ENCODE peak calls at places on chromosome 2, in nine cellular contexts. One of them, this sample, is unnamed. For H3K4me1, the result is how much of the 10 kb centered on the place peaks cover.

GRCh38 chr2:28726177-28726576 is 25.5 kb upstream of the PPP1CB start:
- DNase-seq in upper lobe of right lung: no peak
- DNase-seq in esophagus squamous epithelium: no peak
- DNase-seq in keratinocyte: no peak
- DNase-seq in CD8-positive, alpha-beta T cell: no peak
- DNase-seq in heart left ventricle: no peak
- DNase-seq in left ventricle myocardium inferior: no peak
- DNase-seq in GM23248: no peak
- DNase-seq in iPS DF 6.9: no peak
- DNase-seq in this sample: no peak

GRCh38 chr2:106011380-106011779 is 182.7 kb downstream of the UXS1 start:
- DNase-seq in upper lobe of right lung: no peak
- DNase-seq in esophagus squamous epithelium: no peak
- DNase-seq in keratinocyte: no peak
- DNase-seq in CD8-positive, alpha-beta T cell: no peak
- DNase-seq in heart left ventricle: no peak
- DNase-seq in left ventricle myocardium inferior: no peak
- DNase-seq in GM23248: no peak
- DNase-seq in iPS DF 6.9: no peak
- DNase-seq in this sample: no peak

GRCh38 chr2:199228887-199229819 is 228.6 kb downstream of the SATB2 start:
- DNase-seq in upper lobe of right lung: no peak
- DNase-seq in esophagus squamous epithelium: no peak
- DNase-seq in keratinocyte: peak
- DNase-seq in CD8-positive, alpha-beta T cell: no peak
- DNase-seq in heart left ventricle: no peak
- DNase-seq in left ventricle myocardium inferior: no peak
- DNase-seq in GM23248: peak
- DNase-seq in iPS DF 6.9: no peak
- DNase-seq in this sample: no peak

GRCh38 chr2:98833172-98833916 is 102.4 kb upstream of the MGAT4A start:
- DNase-seq in upper lobe of right lung: no peak
- DNase-seq in esophagus squamous epithelium: no peak
- DNase-seq in keratinocyte: no peak
- DNase-seq in CD8-positive, alpha-beta T cell: no peak
- DNase-seq in heart left ventricle: peak
- DNase-seq in left ventricle myocardium inferior: peak
- DNase-seq in GM23248: no peak
- DNase-seq in iPS DF 6.9: no peak
- DNase-seq in this sample: no peak

GRCh38 chr2:63698825-63699548 is 110.2 kb downstream of the MDH1 start:
- DNase-seq in upper lobe of right lung: no peak
- DNase-seq in esophagus squamous epithelium: no peak
- DNase-seq in keratinocyte: peak
- DNase-seq in CD8-positive, alpha-beta T cell: no peak
- DNase-seq in heart left ventricle: peak
- DNase-seq in left ventricle myocardium inferior: peak
- DNase-seq in GM23248: peak
- DNase-seq in iPS DF 6.9: peak
- DNase-seq in this sample: peak

GRCh38 chr2:102100371-102101096 is 42.0 kb upstream of the IL1R1 start:
- DNase-seq in upper lobe of right lung: no peak
- DNase-seq in esophagus squamous epithelium: no peak
- DNase-seq in keratinocyte: no peak
- DNase-seq in CD8-positive, alpha-beta T cell: no peak
- DNase-seq in heart left ventricle: no peak
- DNase-seq in left ventricle myocardium inferior: no peak
- DNase-seq in GM23248: peak
- DNase-seq in iPS DF 6.9: no peak
- DNase-seq in this sample: no peak

GRCh38 chr2:113890253-113891235 is 655 bp downstream of the ACTR3 start:
- DNase-seq in upper lobe of right lung: peak
- DNase-seq in esophagus squamous epithelium: peak
- DNase-seq in keratinocyte: no peak
- DNase-seq in CD8-positive, alpha-beta T cell: peak
- DNase-seq in heart left ventricle: peak
- DNase-seq in left ventricle myocardium inferior: peak
- DNase-seq in GM23248: peak
- DNase-seq in iPS DF 6.9: no peak
- DNase-seq in this sample: peak

GRCh38 chr2:21268197-21268870 is 144.6 kb downstream of the TDRD15 start:
- DNase-seq in upper lobe of right lung: no peak
- DNase-seq in esophagus squamous epithelium: no peak
- DNase-seq in keratinocyte: no peak
- DNase-seq in CD8-positive, alpha-beta T cell: no peak
- DNase-seq in heart left ventricle: peak
- DNase-seq in left ventricle myocardium inferior: peak
- DNase-seq in GM23248: no peak
- DNase-seq in iPS DF 6.9: no peak
- DNase-seq in this sample: no peak

GRCh38 chr2:95058989-95059601 is 33.6 kb downstream of the MAL start:
- DNase-seq in upper lobe of right lung: peak
- DNase-seq in esophagus squamous epithelium: no peak
- DNase-seq in keratinocyte: no peak
- DNase-seq in CD8-positive, alpha-beta T cell: peak
- DNase-seq in heart left ventricle: no peak
- DNase-seq in left ventricle myocardium inferior: no peak
- DNase-seq in GM23248: no peak
- DNase-seq in iPS DF 6.9: no peak
- DNase-seq in this sample: peak

GRCh38 chr2:79124907-79125720 is 4.8 kb downstream of the REG1A start:
- DNase-seq in upper lobe of right lung: no peak
- DNase-seq in esophagus squamous epithelium: no peak
- DNase-seq in keratinocyte: no peak
- DNase-seq in CD8-positive, alpha-beta T cell: no peak
- DNase-seq in heart left ventricle: no peak
- DNase-seq in left ventricle myocardium inferior: no peak
- DNase-seq in GM23248: no peak
- DNase-seq in iPS DF 6.9: no peak
- DNase-seq in this sample: no peak

GRCh38 chr2:228688007-228688645 is 506.6 kb upstream of the SPHKAP start:
- DNase-seq in upper lobe of right lung: no peak
- DNase-seq in esophagus squamous epithelium: no peak
- DNase-seq in keratinocyte: no peak
- DNase-seq in CD8-positive, alpha-beta T cell: no peak
- DNase-seq in heart left ventricle: no peak
- DNase-seq in left ventricle myocardium inferior: no peak
- DNase-seq in GM23248: peak
- DNase-seq in iPS DF 6.9: no peak
- DNase-seq in this sample: no peak

GRCh38 chr2:113756088-113757058 is at the start of gene SLC35F5:
- DNase-seq in upper lobe of right lung: peak
- DNase-seq in esophagus squamous epithelium: peak
- DNase-seq in keratinocyte: peak
- DNase-seq in CD8-positive, alpha-beta T cell: peak
- DNase-seq in heart left ventricle: peak
- DNase-seq in left ventricle myocardium inferior: peak
- DNase-seq in GM23248: peak
- DNase-seq in iPS DF 6.9: peak
- DNase-seq in this sample: peak

GRCh38 chr2:215034154-215034553 is 104.3 kb downstream of the ABCA12 start:
- DNase-seq in upper lobe of right lung: no peak
- DNase-seq in esophagus squamous epithelium: no peak
- DNase-seq in keratinocyte: no peak
- DNase-seq in CD8-positive, alpha-beta T cell: no peak
- DNase-seq in heart left ventricle: no peak
- DNase-seq in left ventricle myocardium inferior: no peak
- DNase-seq in GM23248: no peak
- DNase-seq in iPS DF 6.9: no peak
- DNase-seq in this sample: no peak

GRCh38 chr2:239324456-239324855 is 76.4 kb downstream of the HDAC4 start:
- DNase-seq in upper lobe of right lung: peak
- DNase-seq in esophagus squamous epithelium: no peak
- DNase-seq in keratinocyte: no peak
- DNase-seq in CD8-positive, alpha-beta T cell: no peak
- DNase-seq in heart left ventricle: no peak
- DNase-seq in left ventricle myocardium inferior: no peak
- DNase-seq in GM23248: no peak
- DNase-seq in iPS DF 6.9: no peak
- DNase-seq in this sample: no peak

GRCh38 chr2:37654932-37655331 is 16.5 kb downstream of the CDC42EP3 start:
- DNase-seq in upper lobe of right lung: no peak
- DNase-seq in esophagus squamous epithelium: no peak
- DNase-seq in keratinocyte: no peak
- DNase-seq in CD8-positive, alpha-beta T cell: no peak
- DNase-seq in heart left ventricle: peak
- DNase-seq in left ventricle myocardium inferior: no peak
- DNase-seq in GM23248: no peak
- DNase-seq in iPS DF 6.9: no peak
- DNase-seq in this sample: no peak

GRCh38 chr2:37654419-37654818 is 17.0 kb downstream of the CDC42EP3 start:
- DNase-seq in upper lobe of right lung: no peak
- DNase-seq in esophagus squamous epithelium: no peak
- DNase-seq in keratinocyte: no peak
- DNase-seq in CD8-positive, alpha-beta T cell: no peak
- DNase-seq in heart left ventricle: no peak
- DNase-seq in left ventricle myocardium inferior: no peak
- DNase-seq in GM23248: no peak
- DNase-seq in iPS DF 6.9: no peak
- DNase-seq in this sample: no peak

GRCh38 chr2:37655442-37655841 is 16.0 kb downstream of the CDC42EP3 start:
- DNase-seq in upper lobe of right lung: no peak
- DNase-seq in esophagus squamous epithelium: no peak
- DNase-seq in keratinocyte: no peak
- DNase-seq in CD8-positive, alpha-beta T cell: no peak
- DNase-seq in heart left ventricle: no peak
- DNase-seq in left ventricle myocardium inferior: no peak
- DNase-seq in GM23248: no peak
- DNase-seq in iPS DF 6.9: no peak
- DNase-seq in this sample: no peak

GRCh38 chr2:37653093-37653492 is 18.3 kb downstream of the CDC42EP3 start:
- DNase-seq in upper lobe of right lung: no peak
- DNase-seq in esophagus squamous epithelium: no peak
- DNase-seq in keratinocyte: no peak
- DNase-seq in CD8-positive, alpha-beta T cell: no peak
- DNase-seq in heart left ventricle: peak
- DNase-seq in left ventricle myocardium inferior: no peak
- DNase-seq in GM23248: no peak
- DNase-seq in iPS DF 6.9: no peak
- DNase-seq in this sample: no peak

GRCh38 chr2:37653805-37654378 is 17.6 kb downstream of the CDC42EP3 start:
- DNase-seq in upper lobe of right lung: no peak
- DNase-seq in esophagus squamous epithelium: no peak
- DNase-seq in keratinocyte: no peak
- DNase-seq in CD8-positive, alpha-beta T cell: no peak
- DNase-seq in heart left ventricle: peak
- DNase-seq in left ventricle myocardium inferior: peak
- DNase-seq in GM23248: no peak
- DNase-seq in iPS DF 6.9: no peak
- DNase-seq in this sample: peak
- H3K4me1 ChIP-seq in upper lobe of right lung: half or more
- H3K4me1 ChIP-seq in esophagus squamous epithelium: half or more
- H3K4me1 ChIP-seq in keratinocyte: half or more
- H3K4me1 ChIP-seq in CD8-positive, alpha-beta T cell: half or more
- H3K4me1 ChIP-seq in heart left ventricle: half or more
- H3K4me1 ChIP-seq in left ventricle myocardium inferior: half or more
- H3K4me1 ChIP-seq in GM23248: half or more
- H3K4me1 ChIP-seq in iPS DF 6.9: under half
- H3K4me1 ChIP-seq in this sample: under half

GRCh38 chr2:163644238-163644637 is 91.6 kb downstream of the FIGN start:
- DNase-seq in upper lobe of right lung: no peak
- DNase-seq in esophagus squamous epithelium: no peak
- DNase-seq in keratinocyte: no peak
- DNase-seq in CD8-positive, alpha-beta T cell: no peak
- DNase-seq in heart left ventricle: no peak
- DNase-seq in left ventricle myocardium inferior: no peak
- DNase-seq in GM23248: no peak
- DNase-seq in iPS DF 6.9: no peak
- DNase-seq in this sample: no peak
- H3K4me1 ChIP-seq in upper lobe of right lung: under half
- H3K4me1 ChIP-seq in esophagus squamous epithelium: under half
- H3K4me1 ChIP-seq in keratinocyte: under half
- H3K4me1 ChIP-seq in CD8-positive, alpha-beta T cell: under half
- H3K4me1 ChIP-seq in heart left ventricle: under half
- H3K4me1 ChIP-seq in left ventricle myocardium inferior: half or more
- H3K4me1 ChIP-seq in GM23248: under half
- H3K4me1 ChIP-seq in iPS DF 6.9: under half
- H3K4me1 ChIP-seq in this sample: under half

GRCh38 chr2:127634626-127635379 is 11.2 kb upstream of the GPR17 start:
- DNase-seq in upper lobe of right lung: no peak
- DNase-seq in esophagus squamous epithelium: no peak
- DNase-seq in keratinocyte: no peak
- DNase-seq in CD8-positive, alpha-beta T cell: no peak
- DNase-seq in heart left ventricle: no peak
- DNase-seq in left ventricle myocardium inferior: no peak
- DNase-seq in GM23248: no peak
- DNase-seq in iPS DF 6.9: no peak
- DNase-seq in this sample: no peak
- H3K4me1 ChIP-seq in upper lobe of right lung: under half
- H3K4me1 ChIP-seq in esophagus squamous epithelium: half or more
- H3K4me1 ChIP-seq in keratinocyte: under half
- H3K4me1 ChIP-seq in CD8-positive, alpha-beta T cell: half or more
- H3K4me1 ChIP-seq in heart left ventricle: half or more
- H3K4me1 ChIP-seq in left ventricle myocardium inferior: half or more
- H3K4me1 ChIP-seq in GM23248: under half
- H3K4me1 ChIP-seq in iPS DF 6.9: under half
- H3K4me1 ChIP-seq in this sample: under half

GRCh38 chr2:42116195-42117181 is 52.7 kb upstream of the EML4 start:
- DNase-seq in upper lobe of right lung: no peak
- DNase-seq in esophagus squamous epithelium: no peak
- DNase-seq in keratinocyte: no peak
- DNase-seq in CD8-positive, alpha-beta T cell: no peak
- DNase-seq in heart left ventricle: no peak
- DNase-seq in left ventricle myocardium inferior: no peak
- DNase-seq in GM23248: peak
- DNase-seq in iPS DF 6.9: no peak
- DNase-seq in this sample: no peak

GRCh38 chr2:42118759-42119569 is 50.2 kb upstream of the EML4 start:
- DNase-seq in upper lobe of right lung: no peak
- DNase-seq in esophagus squamous epithelium: no peak
- DNase-seq in keratinocyte: no peak
- DNase-seq in CD8-positive, alpha-beta T cell: no peak
- DNase-seq in heart left ventricle: no peak
- DNase-seq in left ventricle myocardium inferior: no peak
- DNase-seq in GM23248: no peak
- DNase-seq in iPS DF 6.9: no peak
- DNase-seq in this sample: no peak

GRCh38 chr2:42115588-42115987 is 53.6 kb upstream of the EML4 start:
- DNase-seq in upper lobe of right lung: no peak
- DNase-seq in esophagus squamous epithelium: no peak
- DNase-seq in keratinocyte: no peak
- DNase-seq in CD8-positive, alpha-beta T cell: no peak
- DNase-seq in heart left ventricle: no peak
- DNase-seq in left ventricle myocardium inferior: no peak
- DNase-seq in GM23248: no peak
- DNase-seq in iPS DF 6.9: no peak
- DNase-seq in this sample: no peak

GRCh38 chr2:42117923-42118758 is 51.0 kb upstream of the EML4 start:
- DNase-seq in upper lobe of right lung: no peak
- DNase-seq in esophagus squamous epithelium: no peak
- DNase-seq in keratinocyte: no peak
- DNase-seq in CD8-positive, alpha-beta T cell: no peak
- DNase-seq in heart left ventricle: no peak
- DNase-seq in left ventricle myocardium inferior: no peak
- DNase-seq in GM23248: peak
- DNase-seq in iPS DF 6.9: no peak
- DNase-seq in this sample: no peak

DNA sequence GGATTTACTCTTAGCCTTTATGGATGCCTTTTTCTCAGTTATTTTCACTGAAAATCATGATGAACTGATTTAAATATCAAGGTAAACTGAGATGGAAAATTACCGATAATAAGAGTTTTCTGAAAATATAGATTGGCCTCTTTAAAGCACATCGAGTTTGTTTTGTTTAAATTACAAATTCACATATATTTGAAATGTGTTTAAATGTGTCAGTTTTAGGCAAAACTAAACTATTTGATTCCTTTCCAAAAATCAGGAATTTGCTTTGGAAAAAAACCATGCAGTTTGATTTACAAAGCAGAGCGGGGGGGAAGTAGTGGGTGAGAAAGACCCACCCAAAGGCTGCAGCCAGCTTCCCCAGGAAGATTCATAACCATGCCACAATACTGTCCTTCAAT is 52.0 kb upstream of the EML4 start:
- DNase-seq in upper lobe of right lung: no peak
- DNase-seq in esophagus squamous epithelium: no peak
- DNase-seq in keratinocyte: no peak
- DNase-seq in CD8-positive, alpha-beta T cell: no peak
- DNase-seq in heart left ventricle: no peak
- DNase-seq in left ventricle myocardium inferior: no peak
- DNase-seq in GM23248: no peak
- DNase-seq in iPS DF 6.9: no peak
- DNase-seq in this sample: no peak
- H3K4me1 ChIP-seq in upper lobe of right lung: under half
- H3K4me1 ChIP-seq in esophagus squamous epithelium: under half
- H3K4me1 ChIP-seq in keratinocyte: under half
- H3K4me1 ChIP-seq in CD8-positive, alpha-beta T cell: under half
- H3K4me1 ChIP-seq in heart left ventricle: under half
- H3K4me1 ChIP-seq in left ventricle myocardium inferior: under half
- H3K4me1 ChIP-seq in GM23248: under half
- H3K4me1 ChIP-seq in iPS DF 6.9: under half
- H3K4me1 ChIP-seq in this sample: under half

This sample was measured in breast epithelium.